ENCODE peak calls at places on chromosomes 3 and 15, in five cellular contexts. Q, X, L, F and N are unnamed samples.
A peak's percentile ranks its signal among the peaks of the same experiment; 100 is the strongest.

GRCh38 chr3:160951677-160952487 is 153.3 kb downstream of the B3GALNT1 start:
- DNase-seq in L (no peak), X (no peak), Q (no peak), F (no peak), N (no peak)

GRCh38 chr3:43152649-43153048 is 46.8 kb upstream of the POMGNT2 start:
- DNase-seq in F (no peak), L (no peak), X (no peak), Q (no peak), N (no peak)

GRCh38 chr15:78004919-78005634 is 72.4 kb downstream of the TBC1D2B start:
- DNase-seq in L (no peak), Q (no peak), F (peak; percentile 44), X (no peak), N (no peak)

GRCh38 chr3:107216229-107216628 is 161.0 kb upstream of the CCDC54 start:
- DNase-seq in F (no peak), L (no peak), X (no peak), Q (no peak), N (no peak)

GRCh38 chr3:187748050-187748481 is 2.8 kb upstream of the BCL6 start:
- DNase-seq in X (peak; percentile 99), L (no peak), Q (peak; percentile 57), F (no peak), N (peak; percentile 98)

GRCh38 chr3:161443921-161444457 is 52.6 kb upstream of the OTOL1 start:
- DNase-seq in F (no peak), Q (no peak), L (no peak), X (no peak), N (no peak)

GRCh38 chr3:44952689-44953088 is 23.3 kb downstream of the ZDHHC3 start:
- DNase-seq in L (no peak), Q (no peak), X (no peak), F (no peak), N (no peak)

GRCh38 chr15:99244306-99244705 is 5.1 kb downstream of the TTC23 start:
- DNase-seq in Q (no peak), F (no peak), L (no peak), X (no peak), N (no peak)

GRCh38 chr3:142724682-142725351 is 983 bp downstream of the TRPC1 start:
- DNase-seq in F (no peak), Q (peak; percentile 39), X (peak; percentile 90), L (no peak), N (peak; percentile 55)

GRCh38 chr15:65824941-65825544 is 33.0 kb upstream of the DENND4A start:
- DNase-seq in F (no peak), L (no peak), Q (no peak), X (no peak), N (no peak)

GRCh38 chr15:85168642-85169173 is 187.1 kb downstream of the PDE8A start:
- DNase-seq in Q (peak; percentile 56), X (peak; percentile 93), F (no peak), L (no peak), N (peak; percentile 83)

DNA sequence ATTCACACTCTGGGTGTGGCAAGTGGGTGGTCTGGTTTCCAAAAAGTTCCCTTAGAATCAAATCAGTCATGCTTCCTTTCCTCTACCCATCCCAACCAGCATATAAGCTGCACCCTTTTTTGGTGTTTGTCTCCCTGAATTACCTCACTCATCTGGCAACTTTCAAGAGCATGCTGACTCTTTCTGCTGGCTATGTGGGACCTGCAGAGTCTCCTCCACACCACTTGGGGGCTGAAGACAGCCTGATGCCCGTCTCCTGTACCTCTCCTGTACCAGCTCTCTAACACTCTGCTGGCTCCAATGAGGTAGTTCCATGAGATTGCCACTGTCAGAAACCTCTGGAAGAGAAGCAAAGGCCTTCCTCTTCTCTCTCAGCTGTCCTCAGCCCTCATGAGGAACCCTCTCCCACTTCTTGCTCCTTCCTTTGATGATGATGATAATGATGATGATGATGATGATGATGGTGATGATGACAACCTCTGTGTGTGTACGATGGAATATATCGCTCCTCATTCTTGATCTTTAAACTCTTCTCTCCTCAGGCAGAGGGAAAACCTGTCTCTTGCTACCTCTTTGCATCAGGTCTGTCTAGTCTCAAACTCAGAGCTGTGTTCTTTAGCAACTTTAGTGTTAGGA is 257.4 kb downstream of the ZNF621 start:
- DNase-seq in L (no peak), Q (no peak), X (peak; percentile 65), F (no peak), N (peak; percentile 15)
- TF ChIP-seq CTCF in L (peak; percentile 36), Q (no peak), X (peak; percentile 72), F (no peak), N (no peak)

DNA sequence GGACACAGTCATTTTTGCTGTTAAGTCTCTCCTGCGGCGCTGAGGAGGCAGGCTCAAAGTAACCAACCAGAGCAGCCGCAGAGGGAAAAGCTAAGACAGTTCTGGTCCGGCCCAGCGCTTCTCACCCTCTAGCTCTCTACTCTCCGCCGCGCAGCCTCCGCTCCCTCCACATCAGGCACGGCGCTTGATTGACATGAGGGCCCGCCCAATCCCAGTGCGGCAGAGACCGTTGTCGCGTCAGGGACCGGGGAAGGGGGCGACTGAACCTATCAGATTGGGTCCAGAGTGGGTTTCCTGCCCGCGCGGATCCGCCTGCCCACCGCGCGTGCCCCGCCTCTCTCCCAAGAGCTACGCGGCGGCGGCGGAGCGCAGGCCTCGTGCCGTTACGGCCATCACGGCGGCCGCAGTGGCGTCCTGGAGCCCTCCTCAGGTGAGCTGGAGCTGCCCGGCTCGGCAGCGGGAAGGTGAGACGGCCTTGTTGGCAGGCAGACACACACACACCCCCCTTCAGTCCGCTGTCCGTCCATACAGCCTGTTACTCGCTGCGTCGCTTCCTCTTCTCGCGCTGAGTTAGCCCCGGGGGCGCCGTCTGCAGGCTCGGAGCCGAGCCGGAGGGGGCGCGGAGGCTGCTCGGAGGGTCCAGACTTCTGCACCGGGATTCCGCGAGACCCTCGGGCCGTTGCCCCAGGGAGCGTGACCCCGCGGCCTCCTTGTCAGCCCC is at the start of gene NCK1:
- DNase-seq in Q (peak; percentile 97), L (peak; percentile 90), X (peak; percentile 99), F (peak; percentile 89), N (peak; percentile 100)
- TF ChIP-seq CTCF in Q (peak; percentile 11), L (no peak), X (peak; percentile 47), F (peak; percentile 26), N (no peak)

GRCh38 chr3:51974963-51975856 is at the start of gene ABHD14A:
- DNase-seq in X (peak; percentile 87), F (no peak), L (no peak), Q (peak; percentile 92), N (peak; percentile 69)

GRCh38 chr3:51975857-51976549 is 1.1 kb downstream of the ABHD14A start:
- DNase-seq in Q (no peak), F (no peak), L (no peak), X (peak; percentile 82), N (no peak)

GRCh38 chr3:51971350-51971749 is 2.5 kb downstream of the ABHD14B start:
- DNase-seq in F (no peak), Q (no peak), L (no peak), X (peak; percentile 50), N (no peak)

GRCh38 chr3:51977449-51978142 is 2.7 kb downstream of the ABHD14A start:
- DNase-seq in F (no peak), Q (no peak), X (no peak), L (no peak), N (no peak)

DNA sequence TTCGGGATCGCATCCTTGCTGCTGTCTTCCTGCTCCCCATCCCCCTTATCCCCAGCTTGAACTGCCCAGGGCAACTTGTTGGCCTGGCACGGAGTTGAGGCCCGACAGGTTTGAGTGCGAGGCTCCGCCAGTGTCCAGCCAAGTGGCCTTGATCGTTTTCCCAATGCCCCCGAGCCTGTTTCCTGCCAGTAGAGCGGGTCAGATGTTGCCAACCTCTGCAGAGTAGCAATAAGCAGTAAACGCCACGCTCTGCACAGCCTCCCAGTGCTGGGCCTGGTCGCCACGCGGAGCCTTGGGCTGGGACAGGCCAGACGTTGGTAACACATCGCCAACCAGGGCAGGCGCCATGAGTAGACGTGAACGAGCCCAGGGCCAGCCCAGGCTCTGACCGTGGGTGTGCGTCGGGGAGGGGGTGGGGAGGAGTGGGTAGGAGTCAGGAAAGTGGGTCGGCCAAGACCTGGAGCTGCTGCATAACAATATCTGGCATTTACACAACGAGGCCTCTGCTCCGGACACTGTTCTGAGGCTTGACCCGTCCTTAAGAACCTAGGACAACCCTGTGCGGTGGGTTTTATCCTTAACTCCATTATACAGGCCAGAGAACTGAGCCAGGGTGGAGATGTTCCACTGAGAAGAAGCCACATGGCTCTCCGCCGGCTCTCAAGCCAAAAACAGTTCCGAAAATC is 444 bp upstream of the ABHD14A start:
- DNase-seq in Q (no peak), F (no peak), X (no peak), L (no peak), N (no peak)
- TF ChIP-seq CTCF in Q (no peak), F (no peak), X (peak; percentile 10), L (no peak), N (peak; percentile 20)

DNA sequence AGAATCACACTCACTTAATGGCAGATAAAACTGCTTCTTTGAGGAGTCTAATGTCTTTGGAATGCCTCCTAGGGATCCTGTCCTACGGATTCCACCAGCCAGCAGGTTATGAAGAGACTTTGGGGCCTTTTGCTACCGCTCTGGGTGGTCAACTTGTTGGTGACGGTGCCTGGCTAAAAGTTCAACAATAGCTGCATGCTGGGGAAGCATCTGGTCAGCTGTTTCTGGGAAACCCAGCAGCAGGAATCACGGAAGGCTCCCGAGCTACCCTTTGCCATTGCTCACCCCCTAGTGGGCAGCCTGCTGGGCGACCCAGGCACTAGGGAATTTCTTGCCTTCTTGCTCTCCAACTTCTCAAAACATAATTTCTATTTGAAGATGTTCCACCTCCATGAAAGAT is 263.3 kb downstream of the NEK10 start:
- DNase-seq in F (no peak), Q (no peak), X (peak; percentile 81), L (no peak), N (peak; percentile 38)
- TF ChIP-seq CTCF in F (peak; percentile 27), Q (no peak), X (peak; percentile 76), L (no peak), N (peak; percentile 35)

GRCh38 chr15:88623061-88623460 is 1.9 kb downstream of the AEN start:
- DNase-seq in F (peak; percentile 45), X (no peak), L (no peak), Q (no peak), N (no peak)

GRCh38 chr15:88622605-88622975 is 1.4 kb downstream of the AEN start:
- DNase-seq in F (no peak), Q (no peak), X (no peak), L (no peak), N (no peak)

GRCh38 chr15:88624971-88625290 is 3.8 kb downstream of the AEN start:
- DNase-seq in X (no peak), F (no peak), Q (no peak), L (no peak), N (no peak)

GRCh38 chr15:88623632-88624031 is 2.5 kb downstream of the AEN start:
- DNase-seq in X (no peak), L (no peak), Q (no peak), F (no peak), N (no peak)

DNA sequence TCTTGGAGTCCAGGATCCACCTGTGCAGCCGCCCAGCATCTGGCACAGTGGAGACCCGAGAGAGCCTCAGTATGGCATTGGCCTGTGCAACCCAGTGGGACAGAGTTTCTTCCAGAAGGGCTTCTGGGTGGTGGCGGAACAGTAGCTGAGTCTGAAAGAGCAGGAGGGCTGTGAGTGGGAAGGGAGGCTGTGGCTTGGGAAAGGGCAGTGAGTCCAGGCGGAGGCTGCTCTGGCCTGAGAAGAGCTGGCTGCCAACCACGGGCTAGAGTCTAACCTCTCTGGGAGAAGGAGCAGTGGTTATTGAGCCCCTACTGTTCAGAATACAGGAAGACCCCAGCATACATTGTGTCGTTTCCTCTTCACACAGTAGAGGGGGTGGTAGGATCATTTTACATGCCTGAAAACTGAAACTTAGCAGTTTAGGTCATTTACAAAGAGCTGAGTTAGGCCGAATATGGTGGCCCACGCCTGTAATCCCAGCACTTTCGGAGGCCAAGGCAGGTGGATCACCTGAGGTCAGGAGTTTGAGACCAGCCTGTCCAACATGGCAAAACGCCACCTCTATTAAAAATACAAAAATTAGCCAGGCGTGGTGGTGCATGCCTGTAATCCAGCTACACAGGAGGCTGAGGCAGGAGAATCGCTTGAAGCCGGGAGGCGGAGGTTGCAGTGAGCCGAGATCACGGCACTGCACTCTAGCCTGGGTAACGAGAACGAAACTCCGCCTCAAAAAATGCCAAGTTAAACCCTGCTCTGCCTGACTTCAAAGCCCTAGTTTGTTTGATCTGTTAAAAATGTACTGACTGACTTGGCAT is 3.2 kb downstream of the AEN start:
- DNase-seq in L (no peak), Q (peak; percentile 70), X (no peak), F (no peak), N (no peak)
- TF ChIP-seq CTCF in L (peak; percentile 62), Q (peak; percentile 65), X (peak; percentile 60), F (peak; percentile 51), N (peak; percentile 12)